ENCODE peak calls at places on chromosomes 13 and 19, in six cellular contexts. One of them, this sample, is unnamed.

GRCh38 chr13:99269627-99270252 is 11.6 kb upstream of the GPR18 start:
- DNase-seq in M059J: peak; percentile 59
- DNase-seq in activated CD4-positive, CD25-positive, alpha-beta regulatory T cell: no peak
- DNase-seq in fibroblast of lung: peak; percentile 56
- DNase-seq in glutamatergic neuron: no peak
- DNase-seq in sciatic nerve: no peak
- DNase-seq in this sample: no peak

GRCh38 chr19:53864308-53864836 is 3.3 kb upstream of the MYADM start:
- DNase-seq in glutamatergic neuron: no peak
- DNase-seq in fibroblast of lung: no peak
- DNase-seq in M059J: no peak
- DNase-seq in activated CD4-positive, CD25-positive, alpha-beta regulatory T cell: no peak
- DNase-seq in sciatic nerve: no peak
- DNase-seq in this sample: no peak

GRCh38 chr19:50356691-50357177 is 8.7 kb downstream of the NAPSA start:
- DNase-seq in activated CD4-positive, CD25-positive, alpha-beta regulatory T cell: no peak
- DNase-seq in fibroblast of lung: no peak
- DNase-seq in glutamatergic neuron: no peak
- DNase-seq in M059J: no peak
- DNase-seq in sciatic nerve: no peak
- DNase-seq in this sample: no peak

GRCh38 chr13:102399791-102400618 is 1.8 kb downstream of the FGF14 start:
- DNase-seq in M059J: no peak
- DNase-seq in fibroblast of lung: no peak
- DNase-seq in glutamatergic neuron: peak; percentile 65
- DNase-seq in sciatic nerve: peak; percentile 55
- DNase-seq in activated CD4-positive, CD25-positive, alpha-beta regulatory T cell: no peak
- DNase-seq in this sample: no peak

GRCh38 chr13:74062933-74063332 is 71.3 kb downstream of the KLF12 start:
- DNase-seq in glutamatergic neuron: no peak
- DNase-seq in fibroblast of lung: peak; percentile 86
- DNase-seq in sciatic nerve: no peak
- DNase-seq in activated CD4-positive, CD25-positive, alpha-beta regulatory T cell: no peak
- DNase-seq in M059J: peak; percentile 52
- DNase-seq in this sample: no peak

GRCh38 chr19:38869160-38869835 is 8.8 kb downstream of the RINL start:
- DNase-seq in glutamatergic neuron: peak; percentile 40
- DNase-seq in fibroblast of lung: no peak
- DNase-seq in activated CD4-positive, CD25-positive, alpha-beta regulatory T cell: no peak
- DNase-seq in M059J: no peak
- DNase-seq in sciatic nerve: no peak
- DNase-seq in this sample: no peak

GRCh38 chr13:85347251-85347650 is 452.0 kb downstream of the SLITRK6 start:
- DNase-seq in fibroblast of lung: peak; percentile 71
- DNase-seq in sciatic nerve: no peak
- DNase-seq in activated CD4-positive, CD25-positive, alpha-beta regulatory T cell: no peak
- DNase-seq in glutamatergic neuron: no peak
- DNase-seq in M059J: peak; percentile 55
- DNase-seq in this sample: no peak

GRCh38 chr19:7705387-7706187 is 3.7 kb upstream of the FCER2 start:
- DNase-seq in M059J: no peak
- DNase-seq in activated CD4-positive, CD25-positive, alpha-beta regulatory T cell: peak; percentile 45
- DNase-seq in glutamatergic neuron: no peak
- DNase-seq in sciatic nerve: peak; percentile 76
- DNase-seq in fibroblast of lung: no peak
- DNase-seq in this sample: peak; percentile 63

This sample was measured in central memory CD8-positive, alpha-beta T cell.